ENCODE peak calls at places on chromosomes 2 and 18, in seven cellular contexts. O is epithelial cell of esophagus, Z is colonic mucosa, B is esophagus squamous epithelium, C is AG10803, R is hepatocyte, P is gastrocnemius medialis. E is an unnamed sample.

GRCh38 chr2:216849987-216850386 is 9.9 kb downstream of the TNP1 start:
- DNase-seq in O (peak; percentile 69), Z (no peak), B (no peak), C (no peak), R (no peak), P (peak; percentile 43), E (peak; percentile 25)

GRCh38 chr2:103179800-103180199 is 418.0 kb downstream of the TMEM182 start:
- DNase-seq in O (no peak), Z (no peak), B (no peak), C (no peak), R (no peak), P (no peak), E (no peak)

GRCh38 chr2:44137048-44137447 is 31.6 kb upstream of the PPM1B start:
- DNase-seq in O (no peak), Z (no peak), B (no peak), C (no peak), R (no peak), P (no peak), E (no peak)

GRCh38 chr2:44155577-44156446 is 12.9 kb upstream of the PPM1B start:
- DNase-seq in O (peak; percentile 11), Z (no peak), B (no peak), C (no peak), R (no peak), P (no peak), E (peak; percentile 73)

GRCh38 chr18:46555724-46556123 is 101.3 kb downstream of the LOXHD1 start:
- DNase-seq in O (peak; percentile 22), Z (no peak), B (no peak), C (peak; percentile 2), R (peak; percentile 28), P (no peak), E (no peak)

GRCh38 chr2:54708584-54709340 is 14.7 kb upstream of the EML6 start:
- DNase-seq in O (peak; percentile 36), Z (peak; percentile 68), B (no peak), C (peak; percentile 5), R (peak; percentile 51), P (no peak), E (no peak)

GRCh38 chr2:46257476-46257875 is 39.7 kb upstream of the EPAS1 start:
- DNase-seq in O (peak; percentile 53), Z (no peak), B (no peak), C (peak; percentile 80), R (no peak), P (no peak), E (no peak)

GRCh38 chr2:47721296-47721695 is 61.6 kb upstream of the MSH6 start:
- DNase-seq in O (no peak), Z (no peak), B (no peak), C (no peak), R (no peak), P (no peak), E (no peak)

GRCh38 chr18:48959551-48959920 is 8.8 kb upstream of the SMAD7 start:
- DNase-seq in O (no peak), Z (no peak), B (no peak), C (no peak), R (no peak), P (no peak), E (no peak)

GRCh38 chr2:177989029-177989885 is 83.3 kb downstream of the PDE11A start:
- DNase-seq in O (no peak), Z (no peak), B (no peak), C (peak; percentile 88), R (no peak), P (no peak), E (no peak)

GRCh38 chr2:108271691-108272253 is 16.9 kb upstream of the SULT1C2 start:
- DNase-seq in O (peak; percentile 87), Z (peak; percentile 32), B (no peak), C (peak; percentile 25), R (no peak), P (peak; percentile 51), E (no peak)
- H3K4me3 ChIP-seq in O (no peak overlapping the region), Z (no peak overlapping the region), B (no peak overlapping the region), C (no peak overlapping the region), R (no peak overlapping the region), P (peak overlapping the region; percentile 35), E (no peak overlapping the region)

DNA sequence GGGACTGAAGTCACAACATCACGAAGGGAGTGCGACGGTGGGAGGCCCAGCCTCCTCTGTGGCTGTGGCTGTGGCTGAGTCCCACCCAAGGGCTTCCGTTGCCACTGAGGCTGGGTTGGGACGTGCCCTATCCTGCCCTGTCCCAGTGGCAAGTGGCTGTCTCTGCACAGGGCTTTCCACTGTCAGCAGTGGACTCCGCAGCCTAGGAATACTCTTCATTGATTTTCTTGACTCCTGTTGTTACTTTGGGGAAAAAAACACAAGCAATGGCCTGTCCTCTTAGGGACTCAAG is 122.7 kb downstream of the RAB3GAP1 start:
- DNase-seq in O (no peak), Z (no peak), B (no peak), C (no peak), R (no peak), P (no peak), E (no peak)
- TF ChIP-seq CTCF in O (no peak), Z (no peak), B (no peak), C (no peak), R (no peak), P (no peak), E (no peak)

DNA sequence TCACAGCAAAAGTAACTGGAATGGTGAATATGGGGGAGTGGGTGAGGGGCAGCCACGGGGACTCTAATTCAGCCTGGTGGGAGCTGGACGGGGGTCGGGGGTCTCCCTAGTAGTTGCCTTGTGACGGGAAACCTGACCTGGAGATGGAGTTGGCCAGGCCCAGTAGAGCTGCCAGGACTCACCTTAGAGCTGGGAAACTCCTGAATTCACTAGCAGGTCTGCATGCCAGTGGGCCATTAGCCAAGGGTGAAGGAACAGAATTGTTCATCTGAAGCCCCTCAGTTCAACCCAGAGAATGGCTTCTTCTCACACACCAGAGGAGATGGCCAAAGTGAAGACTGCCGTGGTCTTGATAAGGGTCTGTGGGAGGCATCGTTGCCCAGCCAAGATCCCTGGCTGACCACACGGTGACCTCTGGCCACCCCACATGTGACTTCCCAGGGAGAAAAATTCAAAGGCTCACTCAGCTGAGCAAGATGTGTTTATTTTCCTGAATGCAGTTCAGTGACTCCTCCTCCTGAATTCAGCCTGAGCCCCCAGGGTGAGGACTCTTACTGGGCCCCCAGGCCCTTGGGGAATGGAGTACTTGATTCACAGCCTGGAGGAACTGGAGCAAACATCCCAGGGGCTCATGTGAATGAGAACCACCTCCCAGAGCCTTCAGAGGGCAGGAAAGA is 25.1 kb downstream of the MOCOS start:
- DNase-seq in O (no peak), Z (no peak), B (no peak), C (peak; percentile 3), R (no peak), P (no peak), E (no peak)
- H3K4me3 ChIP-seq in O (no peak overlapping the region), Z (no peak overlapping the region), B (no peak overlapping the region), C (no peak overlapping the region), R (no peak overlapping the region), P (no peak overlapping the region), E (no peak overlapping the region)

DNA sequence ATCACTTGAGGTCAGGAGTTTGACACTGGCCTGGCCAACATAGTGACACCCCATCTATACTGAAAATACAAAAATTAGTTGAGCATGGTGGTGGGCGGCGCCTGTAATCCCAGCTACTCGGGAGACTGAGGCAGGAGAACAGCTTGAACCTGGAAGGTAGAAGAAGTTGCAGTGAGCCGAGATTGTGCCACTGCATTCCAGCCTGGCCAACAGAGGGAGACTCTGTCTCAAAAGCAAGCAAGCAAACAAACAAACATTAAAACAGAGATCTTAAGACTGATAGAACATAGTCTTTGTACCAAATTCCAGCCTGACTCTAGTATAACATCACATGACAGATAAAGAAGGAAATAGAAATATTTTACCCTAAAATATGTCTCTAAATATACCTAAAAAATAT is 168.1 kb downstream of the PTPRM start:
- DNase-seq in O (peak; percentile 12), Z (no peak), B (no peak), C (no peak), R (no peak), P (no peak), E (no peak)
- TF ChIP-seq CTCF in O (peak; percentile 40), Z (peak; percentile 16), B (no peak), C (peak; percentile 44), R (peak; percentile 42), P (peak; percentile 37), E (peak; percentile 60)

GRCh38 chr2:236816197-236817170 is 246.9 kb downstream of the ACKR3 start:
- DNase-seq in O (no peak), Z (no peak), B (no peak), C (no peak), R (no peak), P (no peak), E (no peak)

GRCh38 chr2:236811062-236811656 is 241.5 kb downstream of the ACKR3 start:
- DNase-seq in O (no peak), Z (no peak), B (no peak), C (no peak), R (no peak), P (no peak), E (no peak)

GRCh38 chr2:236814558-236814957 is 244.9 kb downstream of the ACKR3 start:
- DNase-seq in O (no peak), Z (no peak), B (no peak), C (no peak), R (no peak), P (no peak), E (no peak)

GRCh38 chr2:236815746-236816145 is 246.1 kb downstream of the ACKR3 start:
- DNase-seq in O (no peak), Z (no peak), B (no peak), C (no peak), R (no peak), P (no peak), E (no peak)

GRCh38 chr2:236813806-236814205 is 244.2 kb downstream of the ACKR3 start:
- DNase-seq in O (no peak), Z (no peak), B (no peak), C (no peak), R (no peak), P (no peak), E (no peak)
- H3K4me3 ChIP-seq in O (no peak overlapping the region), Z (no peak overlapping the region), B (no peak overlapping the region), C (no peak overlapping the region), R (no peak overlapping the region), P (no peak overlapping the region), E (no peak overlapping the region)

GRCh38 chr18:78499586-78499985 is 480.0 kb upstream of the SALL3 start:
- DNase-seq in O (no peak), Z (no peak), B (no peak), C (no peak), R (no peak), P (no peak), E (no peak)
- TF ChIP-seq CTCF in O (no peak), Z (no peak), B (no peak), C (no peak), R (no peak), P (no peak), E (no peak)